ENCODE peak calls at places on chromosomes 13 and 19, in four cellular contexts. P is A549, A is transverse colon, D is IMR-90. S is an unnamed sample.

GRCh38 chr13:54980651-54981050 is 1952.0 kb downstream of the OLFM4 start:
- DNase-seq in A (no peak), P (no peak), D (no peak), S (no peak)

GRCh38 chr13:35472308-35473008 is 4.0 kb downstream of the MAB21L1 start:
- DNase-seq in A (no peak), D (no peak), P (no peak), S (no peak)

GRCh38 chr13:72384186-72384823 is 343.1 kb downstream of the MZT1 start:
- DNase-seq in A (no peak), P (no peak), D (no peak), S (no peak)

GRCh38 chr13:94854688-94855087 is 142.3 kb upstream of the SOX21 start:
- DNase-seq in P (peak; percentile 1), A (no peak), D (no peak), S (no peak)

GRCh38 chr19:920051-920857 is 3.1 kb downstream of the KISS1R start:
- DNase-seq in A (no peak), P (no peak), D (no peak), S (no peak)

GRCh38 chr13:49421391-49421790 is 22.5 kb downstream of the CAB39L start:
- DNase-seq in A (peak; percentile 12), D (no peak), P (peak; percentile 29), S (no peak)

GRCh38 chr13:87972568-87972967 is 301.4 kb downstream of the SLITRK5 start:
- DNase-seq in P (no peak), D (no peak), A (no peak), S (no peak)

GRCh38 chr13:111919286-111919685 is 147.7 kb upstream of the SOX1 start:
- DNase-seq in A (no peak), P (no peak), D (no peak), S (no peak)

GRCh38 chr13:75186384-75186783 is 295.6 kb downstream of the TBC1D4 start:
- DNase-seq in D (no peak), A (no peak), P (no peak), S (no peak)

GRCh38 chr13:99731747-99732146 is 230.5 kb downstream of the TM9SF2 start:
- DNase-seq in D (no peak), A (no peak), P (no peak), S (no peak)

GRCh38 chr19:16060294-16060693 is 16.0 kb upstream of the TPM4 start:
- DNase-seq in A (no peak), P (no peak), D (no peak), S (no peak)

GRCh38 chr13:39225860-39226259 is 187.6 kb downstream of the NHLRC3 start:
- DNase-seq in D (no peak), A (no peak), P (no peak), S (no peak)

GRCh38 chr13:29561918-29562317 is 33.6 kb downstream of the SLC7A1 start:
- DNase-seq in P (no peak), D (peak; percentile 25), A (no peak), S (peak; percentile 44)

GRCh38 chr13:37618554-37618953 is 20.0 kb upstream of the POSTN start:
- DNase-seq in A (no peak), P (no peak), D (peak; percentile 84), S (no peak)

GRCh38 chr13:97648171-97648880 is 214.4 kb downstream of the RAP2A start:
- DNase-seq in A (no peak), P (no peak), D (no peak), S (no peak)

GRCh38 chr13:43237616-43238015 is 214.2 kb downstream of the DNAJC15 start:
- DNase-seq in D (no peak), A (no peak), P (no peak), S (no peak)

GRCh38 chr13:87078947-87079795 is 592.0 kb upstream of the SLITRK5 start:
- DNase-seq in P (no peak), A (no peak), D (no peak), S (no peak)

GRCh38 chr13:20405691-20406090 is 120.0 kb downstream of the CRYL1 start:
- DNase-seq in A (no peak), D (no peak), P (no peak), S (peak; percentile 81)

DNA sequence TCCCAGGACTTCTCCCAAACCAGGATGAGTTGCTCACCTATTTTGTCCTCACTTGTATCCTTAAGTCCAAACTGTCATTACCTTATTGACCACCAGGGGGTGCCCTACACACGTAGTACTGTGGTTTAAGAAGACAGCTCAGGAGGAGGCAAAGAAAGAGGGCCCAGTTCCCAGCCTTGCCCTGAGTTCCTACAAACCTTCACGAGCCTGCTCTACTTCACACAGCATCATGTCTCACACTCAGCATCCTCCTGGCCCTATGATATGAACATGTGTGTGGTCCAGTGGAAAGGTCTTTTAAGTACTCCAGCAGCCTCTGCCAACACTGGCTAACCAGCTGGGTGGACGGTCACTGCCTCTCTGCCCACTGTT is 8.1 kb upstream of the ZNF784 start:
- DNase-seq in D (peak; percentile 96), A (peak; percentile 94), P (peak; percentile 99), S (no peak)
- TF ChIP-seq CTCF in D (peak; percentile 85), A (peak; percentile 85), P (peak; percentile 91), S (peak; percentile 74)

DNA sequence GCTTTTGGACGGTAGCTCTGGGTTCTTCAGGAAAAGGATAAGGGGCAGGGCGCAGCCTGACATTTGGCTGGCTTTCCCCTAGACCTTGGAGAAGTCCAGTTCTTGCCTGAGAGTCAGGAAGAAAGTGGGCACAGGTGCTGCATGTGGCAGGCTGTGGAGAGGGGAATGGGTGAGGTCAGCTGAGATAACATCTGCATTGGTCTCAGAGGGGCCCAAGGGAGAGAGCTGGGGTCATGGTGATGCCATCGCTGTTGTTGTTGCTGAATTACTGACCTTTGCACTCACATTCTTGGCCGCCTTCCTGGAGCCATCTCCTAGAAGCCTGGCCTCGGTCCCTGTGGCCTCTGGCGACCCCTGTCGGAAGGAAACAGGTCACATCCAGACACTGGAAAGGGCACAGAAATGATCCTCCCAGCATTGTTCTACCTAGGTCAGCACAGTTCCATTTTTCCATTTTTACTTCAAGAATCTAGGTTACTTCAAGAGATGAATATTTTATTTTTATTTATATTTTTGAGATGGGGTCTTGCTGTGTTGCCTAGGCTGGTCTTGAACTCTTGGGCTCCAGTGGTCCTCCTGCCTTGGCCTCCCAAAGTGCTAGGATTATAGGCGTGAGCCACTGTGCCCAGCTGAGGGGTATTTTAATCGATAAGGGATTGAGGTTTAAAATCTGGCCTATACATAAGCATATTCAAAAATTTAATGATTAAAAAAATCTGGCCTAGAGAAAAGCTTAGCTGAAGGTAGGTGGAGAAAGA is 6.5 kb upstream of the LIPE start:
- DNase-seq in P (peak; percentile 90), A (peak; percentile 93), D (peak; percentile 14), S (no peak)
- H3K27ac ChIP-seq in P (peak overlapping the region; percentile 75), A (peak overlapping the region; percentile 66), D (no peak overlapping the region), S (no peak overlapping the region)

DNA sequence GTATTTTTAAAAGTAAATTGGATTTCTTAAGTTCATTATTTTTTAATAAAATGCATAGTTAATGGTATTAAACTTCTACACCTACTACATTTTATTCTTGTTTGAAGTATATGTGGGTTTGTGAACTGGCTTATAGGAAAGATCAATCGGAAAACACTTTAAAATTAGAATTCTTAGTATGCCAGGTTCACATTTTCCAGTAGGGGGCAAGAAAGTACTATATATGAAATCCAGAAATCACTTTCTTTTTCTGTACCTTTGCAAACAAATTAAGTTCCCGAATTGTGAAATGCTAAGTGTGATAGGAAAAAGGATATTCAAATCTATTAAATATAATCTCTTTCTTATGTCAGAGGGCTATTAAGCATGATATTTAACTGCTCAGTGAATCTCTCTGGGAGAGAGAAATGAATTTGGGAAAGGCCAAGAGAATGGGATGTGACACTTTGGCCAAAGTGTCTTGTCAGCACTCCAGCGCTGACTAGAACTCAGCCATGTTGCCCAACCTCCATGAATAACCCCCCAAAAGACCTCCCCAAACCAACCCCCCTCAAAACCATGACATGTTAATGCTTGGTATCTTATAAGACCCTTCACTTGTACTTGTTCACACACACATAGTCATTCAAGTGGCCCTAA is 122.6 kb upstream of the SLC10A2 start:
- DNase-seq in D (no peak), P (peak; percentile 0), A (no peak), S (peak; percentile 45)
- TF ChIP-seq CTCF in D (peak; percentile 19), P (peak; percentile 48), A (peak; percentile 45), S (peak; percentile 64)

GRCh38 chr19:43767316-43767715 is 12.6 kb upstream of the SMG9 start:
- DNase-seq in P (no peak), A (no peak), D (no peak), S (no peak)
- H3K27ac ChIP-seq in P (peak overlapping the region; percentile 92), A (peak overlapping the region; percentile 71), D (no peak overlapping the region), S (peak overlapping the region; percentile 95)

GRCh38 chr19:29871143-29871542 is 59.4 kb downstream of the CCNE1 start:
- DNase-seq in A (no peak), P (no peak), D (no peak), S (no peak)

GRCh38 chr19:29873024-29873800 is 61.4 kb downstream of the CCNE1 start:
- DNase-seq in A (peak; percentile 49), P (peak; percentile 68), D (no peak), S (peak; percentile 56)

GRCh38 chr19:29873801-29874575 is 62.2 kb downstream of the CCNE1 start:
- DNase-seq in P (no peak), D (no peak), A (no peak), S (no peak)

GRCh38 chr19:29875931-29876330 is 64.1 kb downstream of the CCNE1 start:
- DNase-seq in A (no peak), D (no peak), P (no peak), S (no peak)

GRCh38 chr19:29872224-29872731 is 60.5 kb downstream of the CCNE1 start:
- DNase-seq in D (no peak), A (no peak), P (peak; percentile 45), S (no peak)
- TF ChIP-seq CTCF in D (peak; percentile 6), A (peak; percentile 2), P (peak; percentile 13), S (no peak)

DNA sequence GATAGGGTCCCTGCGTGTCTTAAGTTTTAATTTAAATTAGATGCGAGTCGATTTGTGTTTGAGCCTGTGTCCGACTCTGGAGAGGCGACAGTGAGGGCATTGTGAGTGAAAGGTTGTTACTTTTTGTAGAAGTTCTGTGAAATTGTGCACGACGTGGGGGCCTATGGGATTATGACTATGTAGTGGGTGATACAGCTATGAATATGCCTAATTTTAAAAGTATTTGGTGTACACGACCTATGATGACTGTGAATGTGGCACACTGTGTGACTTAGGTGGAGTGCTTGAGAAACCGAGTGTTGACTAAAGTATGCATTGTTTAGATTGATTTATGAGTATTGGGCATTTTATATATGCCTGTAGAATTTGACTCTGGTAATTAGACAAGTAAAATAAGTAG is 646 bp downstream of the ZNF567 start:
- DNase-seq in A (no peak), D (no peak), P (no peak), S (no peak)
- H3K27ac ChIP-seq in A (peak overlapping the region; percentile 77), D (peak overlapping the region; percentile 75), P (peak overlapping the region; percentile 88), S (peak overlapping the region; percentile 77)